ENCODE peak calls at places on chromosomes 12 and 14, in seven cellular contexts. X, F, J, R, C, N and H are unnamed samples. For H3K4me1, the result is how much of the 10 kb centered on the place peaks cover.

GRCh38 chr12:125033296-125033695 is 31.9 kb upstream of the AACS start:
- DNase-seq in X (no peak), F (no peak), J (no peak), R (no peak), C (no peak), N (no peak), H (no peak)

GRCh38 chr12:28184378-28184777 is 5.9 kb upstream of the CCDC91 start:
- DNase-seq in X (no peak), F (no peak), J (no peak), R (no peak), C (no peak), N (no peak), H (no peak)

GRCh38 chr12:55743131-55743921 is 404 bp downstream of the GDF11 start:
- DNase-seq in X (peak), F (peak), J (peak), R (peak), C (peak), N (no peak), H (peak)

GRCh38 chr12:9051156-9051545 is 61.8 kb downstream of the KLRG1 start:
- DNase-seq in X (no peak), F (no peak), J (no peak), R (no peak), C (no peak), N (no peak), H (no peak)

GRCh38 chr14:103727313-103728000 is 11.8 kb downstream of the ZFYVE21 start:
- DNase-seq in X (peak), F (no peak), J (peak), R (peak), C (no peak), N (no peak), H (peak)

GRCh38 chr14:102907980-102908730 is 14.3 kb upstream of the AMN start:
- DNase-seq in X (no peak), F (no peak), J (no peak), R (no peak), C (no peak), N (no peak), H (peak)

GRCh38 chr12:129531004-129531403 is 372.8 kb downstream of the TMEM132D start:
- DNase-seq in X (no peak), F (no peak), J (no peak), R (no peak), C (no peak), N (no peak), H (no peak)

GRCh38 chr14:100082723-100083122 is 17.5 kb downstream of the EVL start:
- DNase-seq in X (no peak), F (no peak), J (no peak), R (no peak), C (no peak), N (no peak), H (no peak)

GRCh38 chr14:49106721-49107689 is 479.2 kb downstream of the RPS29 start:
- DNase-seq in X (no peak), F (peak), J (no peak), R (no peak), C (no peak), N (no peak), H (no peak)

GRCh38 chr12:93440043-93440835 is 1.5 kb downstream of the UBE2N start:
- DNase-seq in X (no peak), F (no peak), J (no peak), R (no peak), C (no peak), N (no peak), H (no peak)

GRCh38 chr12:15633201-15633600 is 156.0 kb downstream of the EPS8 start:
- DNase-seq in X (no peak), F (no peak), J (no peak), R (no peak), C (no peak), N (no peak), H (no peak)

GRCh38 chr14:56185991-56186390 is 67.8 kb downstream of the PELI2 start:
- DNase-seq in X (no peak), F (no peak), J (no peak), R (peak), C (no peak), N (no peak), H (no peak)

GRCh38 chr14:64253672-64254071 is 40.5 kb downstream of the ESR2 start:
- DNase-seq in X (no peak), F (no peak), J (no peak), R (no peak), C (no peak), N (no peak), H (no peak)

GRCh38 chr12:40149673-40150260 is 43.9 kb upstream of the SLC2A13 start:
- DNase-seq in X (no peak), F (no peak), J (no peak), R (no peak), C (no peak), N (no peak), H (no peak)

GRCh38 chr12:4648099-4648498 is 752 bp downstream of the AKAP3 start:
- DNase-seq in X (no peak), F (no peak), J (no peak), R (no peak), C (no peak), N (no peak), H (no peak)

GRCh38 chr12:78559441-78559840 is 305.1 kb upstream of the SYT1 start:
- DNase-seq in X (no peak), F (no peak), J (no peak), R (no peak), C (no peak), N (no peak), H (no peak)

GRCh38 chr14:101814869-101815268 is 53.4 kb downstream of the PPP2R5C start:
- DNase-seq in X (no peak), F (no peak), J (no peak), R (no peak), C (no peak), N (no peak), H (no peak)
- TF ChIP-seq CTCF in X (no peak), F (no peak), J (no peak), R (no peak), C (no peak), N (no peak), H (no peak)

GRCh38 chr14:105168979-105169507 is 467 bp upstream of the JAG2 start:
- DNase-seq in X (peak), F (peak), J (no peak), R (no peak), C (no peak), N (no peak), H (no peak)
- H3K4me3 ChIP-seq in X (peak), F (peak), J (peak), R (no peak), C (peak), N (peak), H (peak)

GRCh38 chr12:64674367-64674922 is 64.2 kb downstream of the RASSF3 start:
- DNase-seq in X (no peak), F (no peak), J (no peak), R (no peak), C (no peak), N (no peak), H (no peak)

GRCh38 chr12:64671682-64672081 is 61.4 kb downstream of the RASSF3 start:
- DNase-seq in X (no peak), F (no peak), J (no peak), R (no peak), C (no peak), N (no peak), H (no peak)

GRCh38 chr12:64673490-64674169 is 63.3 kb downstream of the RASSF3 start:
- DNase-seq in X (no peak), F (peak), J (no peak), R (no peak), C (no peak), N (no peak), H (no peak)

GRCh38 chr12:64670856-64671639 is 60.8 kb downstream of the RASSF3 start:
- DNase-seq in X (no peak), F (no peak), J (no peak), R (no peak), C (no peak), N (peak), H (no peak)

DNA sequence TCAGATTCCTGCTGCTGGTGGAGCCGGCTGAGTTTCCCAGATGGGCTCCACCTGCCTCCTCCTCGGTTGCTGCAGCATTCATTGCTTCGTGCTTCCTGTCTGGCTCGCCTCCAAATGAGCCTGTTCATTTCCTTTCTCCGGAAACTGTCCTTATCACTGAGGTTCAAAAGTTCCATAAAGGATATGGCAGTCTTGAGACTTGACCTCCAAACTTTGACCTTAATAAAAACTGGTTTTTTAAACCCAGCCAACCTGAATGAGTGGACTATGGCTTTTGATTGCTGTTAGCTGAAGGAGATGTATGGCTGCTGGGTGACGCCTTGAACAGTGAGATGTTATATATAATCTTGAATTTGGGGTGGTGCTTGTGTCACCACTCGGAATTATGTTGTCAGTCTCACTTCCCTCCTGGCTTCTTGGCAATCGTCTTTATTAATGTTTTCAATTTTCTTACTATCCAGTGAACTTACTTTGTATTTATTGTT is 62.7 kb downstream of the RASSF3 start:
- DNase-seq in X (peak), F (no peak), J (no peak), R (peak), C (peak), N (peak), H (peak)
- H3K4me1 ChIP-seq in X (half or more), F (under half), J (half or more), R (half or more), C (half or more), N (half or more), H (half or more)

DNA sequence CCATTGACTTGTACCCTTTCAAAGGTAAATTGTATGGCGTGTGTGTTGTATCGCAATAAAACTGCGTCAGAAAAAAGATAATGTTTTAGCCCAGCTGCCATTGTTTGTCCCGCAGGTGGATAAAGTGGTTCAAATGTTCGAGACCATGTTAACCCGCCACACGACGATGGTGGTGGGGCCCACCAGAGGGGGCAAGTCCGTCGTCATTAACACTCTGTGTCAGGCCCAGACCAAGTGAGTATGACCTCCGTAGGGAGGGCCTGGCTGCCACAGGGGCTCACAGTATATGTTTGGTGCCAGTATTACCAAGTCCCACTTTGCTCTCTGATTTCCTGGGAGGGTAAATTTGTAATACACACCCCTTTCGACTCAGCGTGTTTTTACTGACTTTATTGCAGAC is 96.9 kb downstream of the DNAH10 start:
- DNase-seq in X (no peak), F (peak), J (no peak), R (no peak), C (no peak), N (no peak), H (no peak)
- TF ChIP-seq CTCF in X (no peak), F (peak), J (no peak), R (no peak), C (no peak), N (no peak), H (no peak)

GRCh38 chr12:96192926-96193573 is 1.1 kb upstream of the ELK3 start:
- DNase-seq in X (no peak), F (no peak), J (no peak), R (no peak), C (no peak), N (no peak), H (no peak)
- H3K4me3 ChIP-seq in X (no peak), F (no peak), J (peak), R (no peak), C (peak), N (no peak), H (no peak)

GRCh38 chr12:76711241-76711640 is 52.7 kb upstream of the ZDHHC17 start:
- DNase-seq in X (no peak), F (no peak), J (no peak), R (no peak), C (no peak), N (no peak), H (no peak)
- H3K4me1 ChIP-seq in X (under half), F (under half), J (under half), R (under half), C (under half), N (under half), H (under half)